ENCODE peak calls at places on chromosomes 5 and 9, in seven cellular contexts. O is progenitor cell of endocrine pancreas; L is psoas muscle; D is GM20000; R is GM23338; Z is neural crest cell; E is activated CD8-positive, alpha-beta T cell treated with anti-CD3 and anti-CD28 coated beads for 36 hours. B is an unnamed sample.

GRCh38 chr5:61450880-61451279 is 118.8 kb downstream of the ZSWIM6 start:
- DNase-seq in O (no peak), L (no peak), D (no peak), R (no peak), Z (no peak), E (no peak), B (no peak)

GRCh38 chr9:84238652-84239051 is 101.9 kb downstream of the SLC28A3 start:
- DNase-seq in O (no peak), L (no peak), D (no peak), R (no peak), Z (no peak), E (peak), B (no peak)

GRCh38 chr9:127473932-127474331 is 22.6 kb downstream of the LRSAM1 start:
- DNase-seq in O (no peak), L (peak), D (no peak), R (no peak), Z (no peak), E (no peak), B (no peak)

GRCh38 chr5:146027746-146028145 is 77.6 kb downstream of the PLAC8L1 start:
- DNase-seq in O (no peak), L (no peak), D (no peak), R (no peak), Z (no peak), E (no peak), B (no peak)

GRCh38 chr5:168291281-168291960 is at the start of gene WWC1:
- DNase-seq in O (peak), L (no peak), D (peak), R (peak), Z (peak), E (peak), B (peak)

GRCh38 chr5:178469975-178470692 is 120.1 kb downstream of the COL23A1 start:
- DNase-seq in O (no peak), L (no peak), D (no peak), R (no peak), Z (no peak), E (no peak), B (no peak)

GRCh38 chr5:155700333-155700732 is 626.6 kb upstream of the SGCD start:
- DNase-seq in O (no peak), L (no peak), D (no peak), R (peak), Z (no peak), E (peak), B (no peak)

GRCh38 chr9:91427873-91428272 is 4.2 kb upstream of the NFIL3 start:
- DNase-seq in O (no peak), L (no peak), D (no peak), R (no peak), Z (no peak), E (no peak), B (no peak)

GRCh38 chr5:9188131-9188530 is 357.7 kb downstream of the SEMA5A start:
- DNase-seq in O (no peak), L (no peak), D (no peak), R (no peak), Z (no peak), E (peak), B (no peak)

GRCh38 chr5:107867266-107867665 is 196.5 kb upstream of the EFNA5 start:
- DNase-seq in O (no peak), L (no peak), D (no peak), R (no peak), Z (no peak), E (no peak), B (no peak)

GRCh38 chr9:111720170-111720569 is 58.8 kb downstream of the GNG10 start:
- DNase-seq in O (no peak), L (no peak), D (no peak), R (no peak), Z (no peak), E (no peak), B (no peak)
- TF ChIP-seq CTCF in O (no peak), L (no peak), D (no peak), R (peak), Z (no peak), E (no peak), B (no peak)

GRCh38 chr9:10268500-10269485 is 344.0 kb downstream of the PTPRD start:
- DNase-seq in O (no peak), L (no peak), D (peak), R (peak), Z (peak), E (peak), B (peak)
- TF ChIP-seq CTCF in O (peak), L (no peak), D (peak), R (peak), Z (peak), E (no peak), B (peak)

DNA sequence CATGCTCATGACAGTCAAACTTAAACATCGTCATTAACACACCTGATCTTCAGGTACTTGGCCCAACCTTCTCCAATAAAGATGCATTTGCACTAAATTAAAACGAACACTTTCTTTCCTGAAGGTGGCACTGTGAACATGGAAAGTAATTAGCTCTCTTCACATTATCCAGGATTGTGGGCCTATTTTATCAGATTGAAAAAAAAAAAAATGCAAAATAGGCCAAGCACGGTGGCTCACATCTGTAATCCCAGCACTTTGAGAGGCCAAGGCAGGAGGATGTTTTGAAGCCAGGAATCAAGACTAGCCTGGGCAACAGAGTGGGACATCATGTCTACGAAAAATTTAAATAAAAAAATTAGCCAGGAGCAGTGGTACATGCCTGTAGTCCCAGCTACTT is 14.4 kb upstream of the CDC20B start:
- DNase-seq in O (no peak), L (no peak), D (no peak), R (peak), Z (no peak), E (no peak), B (no peak)
- TF ChIP-seq CTCF in O (peak), L (peak), D (no peak), R (peak), Z (peak), E (peak), B (peak)

DNA sequence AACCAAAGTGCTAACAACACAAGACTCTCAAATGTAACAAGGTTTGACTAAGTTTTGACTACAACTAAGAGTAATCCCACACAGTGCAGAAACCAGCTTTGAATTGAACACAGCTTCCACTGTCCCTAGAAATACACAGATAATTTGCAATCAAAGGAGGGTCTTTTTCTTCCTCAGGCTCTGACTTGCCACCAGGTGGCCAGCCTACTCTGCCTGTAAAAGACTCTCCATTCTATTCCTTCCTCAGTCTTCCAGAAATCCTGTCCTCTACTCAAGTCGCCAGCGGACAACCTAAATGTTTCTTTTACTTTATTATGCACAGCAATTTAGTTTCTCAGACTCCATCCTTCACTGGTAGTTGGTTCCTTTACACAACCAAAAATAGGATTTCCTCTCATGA is 32.2 kb upstream of the MCTP1 start:
- DNase-seq in O (no peak), L (no peak), D (no peak), R (peak), Z (no peak), E (no peak), B (no peak)
- TF ChIP-seq CTCF in O (peak), L (no peak), D (no peak), R (peak), Z (peak), E (no peak), B (no peak)

DNA sequence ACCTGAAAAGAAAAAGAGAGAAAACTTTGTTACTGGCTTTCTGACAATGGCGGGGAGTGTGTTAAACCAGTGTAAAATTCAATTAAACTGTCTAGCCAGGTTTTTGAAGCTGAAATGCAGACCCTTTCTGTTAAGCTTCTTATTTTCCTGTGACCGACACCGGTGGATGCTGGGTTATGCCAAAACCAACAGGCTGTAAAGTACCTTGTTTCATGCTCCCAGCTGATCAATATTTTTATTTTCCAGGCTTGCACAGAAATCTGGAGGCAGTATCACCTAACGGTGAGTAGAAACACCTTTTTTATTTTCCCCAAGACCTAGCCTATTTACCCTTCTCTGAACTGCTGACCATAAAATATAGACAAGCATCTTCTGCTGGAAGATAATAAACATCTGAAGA is 94.9 kb upstream of the GRHPR start:
- DNase-seq in O (no peak), L (no peak), D (no peak), R (no peak), Z (no peak), E (no peak), B (no peak)
- TF ChIP-seq CTCF in O (no peak), L (no peak), D (no peak), R (no peak), Z (no peak), E (no peak), B (no peak)

DNA sequence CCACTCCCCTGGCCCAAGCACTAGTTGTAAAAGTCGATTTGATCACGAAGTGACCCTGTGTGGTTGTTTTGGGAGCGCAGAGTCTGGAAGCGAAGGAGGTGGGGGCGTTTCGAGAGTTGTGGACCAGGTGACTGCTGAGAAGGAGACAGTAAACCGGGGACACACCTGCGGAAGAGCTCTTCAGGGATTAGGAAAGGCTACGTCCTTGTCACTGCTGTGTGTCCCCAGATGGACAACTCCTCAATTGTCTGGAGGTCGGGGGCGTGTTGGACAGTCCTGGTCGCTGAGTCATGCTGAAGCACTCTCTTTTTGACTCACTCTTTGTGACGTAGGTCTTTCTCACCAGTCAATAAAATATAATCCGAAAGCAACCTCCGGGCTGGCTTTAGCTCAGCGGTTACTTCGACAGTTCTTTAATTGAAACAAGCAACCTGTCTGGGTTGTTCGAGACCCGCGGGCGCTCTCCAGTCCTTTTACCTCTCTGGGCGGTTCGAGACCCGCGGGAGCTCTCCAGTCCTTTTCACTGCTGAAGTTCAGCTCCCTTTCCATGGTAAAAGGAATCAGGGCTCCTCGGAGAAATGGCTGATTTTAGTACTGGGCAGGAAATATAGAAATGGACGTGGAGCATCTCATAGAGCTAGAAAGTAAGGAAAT is 10.8 kb downstream of the ZMAT2 start:
- DNase-seq in O (peak), L (peak), D (peak), R (peak), Z (peak), E (peak), B (peak)
- TF ChIP-seq CTCF in O (no peak), L (no peak), D (no peak), R (no peak), Z (no peak), E (no peak), B (no peak)

GRCh38 chr5:25099538-25099937 is 454.8 kb upstream of the CDH10 start:
- DNase-seq in O (no peak), L (no peak), D (no peak), R (no peak), Z (no peak), E (no peak), B (no peak)
- TF ChIP-seq CTCF in O (no peak), L (no peak), D (no peak), R (no peak), Z (no peak), E (no peak), B (no peak)

DNA sequence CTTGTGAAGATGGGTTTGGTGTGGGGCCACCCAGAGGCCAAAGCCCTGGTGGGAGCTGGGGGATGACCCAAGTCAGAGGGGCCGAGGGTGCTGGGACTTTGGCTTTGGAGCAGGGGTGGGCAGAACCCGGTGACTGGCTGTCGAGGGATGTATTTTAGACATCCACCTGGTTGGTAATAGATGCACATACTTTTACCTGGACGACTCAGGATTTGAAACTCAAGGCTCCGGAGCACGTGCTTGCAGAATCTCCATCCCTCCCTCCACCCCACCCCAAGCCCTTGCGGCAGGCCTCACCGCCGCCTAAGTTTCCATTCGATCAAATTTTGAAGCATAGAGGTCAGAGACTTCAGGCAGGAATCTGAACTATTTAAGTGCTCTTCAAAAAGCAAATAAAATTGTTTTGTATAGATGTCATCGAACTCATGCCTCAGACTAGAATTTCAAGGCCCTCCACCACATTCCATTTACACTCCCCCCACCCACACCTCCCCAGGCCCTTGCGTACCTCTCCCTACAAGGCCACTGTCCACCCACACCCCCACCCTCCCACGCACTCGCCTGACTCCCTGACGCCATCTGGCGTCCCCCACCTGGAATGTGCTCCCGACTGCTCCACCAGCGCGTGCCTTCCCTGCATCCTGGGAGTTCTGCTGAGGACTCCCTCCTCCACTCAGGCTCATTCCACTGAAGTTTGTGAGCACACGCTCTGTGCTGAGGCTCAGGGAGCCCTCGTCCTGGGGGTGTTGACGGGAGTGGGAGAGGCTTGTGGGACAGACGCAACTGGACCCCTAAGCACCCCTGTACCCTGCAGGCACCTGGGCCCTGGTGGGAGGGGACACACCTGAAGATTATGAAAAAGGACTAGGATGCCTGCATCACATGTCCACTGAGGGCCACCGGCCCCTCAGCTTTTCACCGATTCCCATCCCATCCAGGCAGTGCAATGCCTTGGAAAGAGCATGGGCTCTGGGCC is 56.4 kb upstream of the RPL26L1 start:
- DNase-seq in O (peak), L (peak), D (no peak), R (peak), Z (peak), E (no peak), B (no peak)
- TF ChIP-seq CTCF in O (peak), L (peak), D (no peak), R (peak), Z (peak), E (no peak), B (peak)

GRCh38 chr9:109449036-109449798 is 48.9 kb downstream of the PTPN3 start:
- DNase-seq in O (no peak), L (no peak), D (no peak), R (no peak), Z (no peak), E (no peak), B (no peak)
- TF ChIP-seq CTCF in O (no peak), L (no peak), D (no peak), R (no peak), Z (no peak), E (no peak), B (no peak)

GRCh38 chr5:180621311-180621710 is 28.1 kb downstream of the FLT4 start:
- DNase-seq in O (no peak), L (no peak), D (no peak), R (no peak), Z (no peak), E (no peak), B (no peak)

GRCh38 chr5:180618487-180618829 is 27.2 kb upstream of the SCGB3A1 start:
- DNase-seq in O (no peak), L (no peak), D (no peak), R (no peak), Z (no peak), E (no peak), B (no peak)

GRCh38 chr5:180619563-180619915 is 28.2 kb upstream of the SCGB3A1 start:
- DNase-seq in O (no peak), L (no peak), D (no peak), R (no peak), Z (no peak), E (no peak), B (no peak)

GRCh38 chr5:180620014-180620413 is 28.7 kb upstream of the SCGB3A1 start:
- DNase-seq in O (no peak), L (no peak), D (no peak), R (no peak), Z (no peak), E (no peak), B (no peak)

GRCh38 chr5:180618830-180619562 is 27.7 kb upstream of the SCGB3A1 start:
- DNase-seq in O (peak), L (no peak), D (peak), R (peak), Z (peak), E (peak), B (no peak)
- TF ChIP-seq CTCF in O (peak), L (no peak), D (peak), R (peak), Z (peak), E (peak), B (no peak)

B was measured in GM13977.